ENCODE peak calls at places on chromosome 14, in nine cellular contexts. Q is mammary epithelial cell, O is heart left ventricle, Y is cardiac muscle cell, L is H9, R is adrenal gland, K is stomach, V is tibial nerve, A is endodermal cell. W is an unnamed sample.
A peak's percentile ranks its signal among the peaks of the same experiment; 100 is the strongest.

GRCh38 chr14:73245401-73246325 is 8.4 kb downstream of the PAPLN start:
- DNase-seq in O (peak; percentile 70), Q (peak; percentile 57), V (no peak), L (peak; percentile 71), A (peak; percentile 84), Y (peak; percentile 65), R (peak; percentile 31), K (peak; percentile 62), W (no peak)

GRCh38 chr14:71011479-71011878 is 104.2 kb downstream of the PCNX1 start:
- DNase-seq in R (no peak), L (no peak), V (no peak), O (no peak), Q (no peak), K (no peak), A (no peak), Y (peak; percentile 11), W (no peak)

GRCh38 chr14:102222751-102223150 is 82.2 kb downstream of the MOK start:
- DNase-seq in Y (no peak), Q (no peak), R (no peak), K (no peak), V (no peak), L (no peak), A (peak; percentile 29), O (no peak), W (no peak)

GRCh38 chr14:68784995-68785816 is 7.7 kb downstream of the ZFP36L1 start:
- DNase-seq in A (peak; percentile 43), L (no peak), O (peak; percentile 26), Q (peak; percentile 92), K (peak; percentile 27), Y (peak; percentile 74), R (peak; percentile 21), V (peak; percentile 7), W (no peak)

GRCh38 chr14:38761033-38761432 is 342.0 kb downstream of the SEC23A start:
- DNase-seq in K (no peak), Q (no peak), Y (no peak), A (no peak), V (no peak), R (no peak), O (no peak), L (no peak), W (no peak)

GRCh38 chr14:39268393-39268792 is 34.7 kb downstream of the MIA2 start:
- DNase-seq in Y (peak; percentile 22), Q (peak; percentile 24), A (no peak), K (no peak), L (no peak), R (no peak), O (no peak), V (no peak), W (no peak)

GRCh38 chr14:35512765-35513164 is 21.2 kb upstream of the INSM2 start:
- DNase-seq in V (no peak), R (no peak), L (no peak), K (no peak), Y (no peak), A (no peak), Q (no peak), O (no peak), W (no peak)

GRCh38 chr14:21825147-21825743 is 151.6 kb upstream of the OR4E1 start:
- DNase-seq in K (no peak), L (peak; percentile 69), V (no peak), A (peak; percentile 77), Q (peak; percentile 25), R (no peak), Y (peak; percentile 21), O (no peak), W (no peak)

GRCh38 chr14:91367173-91368171 is 50.1 kb downstream of the CCDC88C start:
- DNase-seq in L (no peak), Y (peak; percentile 49), Q (peak; percentile 95), V (no peak), O (no peak), A (no peak), R (no peak), K (peak; percentile 85), W (peak; percentile 65)

GRCh38 chr14:106842687-106843086 is 1316.3 kb downstream of the TMEM121 start:
- DNase-seq in L (no peak), V (no peak), Y (no peak), R (no peak), K (peak; percentile 46), O (no peak), Q (no peak), A (no peak), W (no peak)

GRCh38 chr14:106841701-106842100 is 1315.3 kb downstream of the TMEM121 start:
- DNase-seq in Y (no peak), O (no peak), L (no peak), V (no peak), K (no peak), R (peak; percentile 74), A (no peak), Q (peak; percentile 76), W (no peak)

GRCh38 chr14:106840258-106840657 is 1313.9 kb downstream of the TMEM121 start:
- DNase-seq in K (no peak), Y (no peak), V (no peak), A (no peak), L (no peak), R (no peak), Q (no peak), O (no peak), W (no peak)

GRCh38 chr14:106838991-106839769 is 1312.8 kb downstream of the TMEM121 start:
- DNase-seq in A (no peak), V (no peak), Q (no peak), R (no peak), Y (no peak), O (no peak), K (no peak), L (no peak), W (no peak)

GRCh38 chr14:106837870-106838269 is 1311.5 kb downstream of the TMEM121 start:
- DNase-seq in R (no peak), Y (no peak), V (no peak), L (no peak), K (no peak), A (no peak), Q (no peak), O (no peak), W (no peak)
- H3K9me3 ChIP-seq in R (no peaks in the 10 kb centered on the region), Y (no peaks in the 10 kb centered on the region), V (no peaks in the 10 kb centered on the region), L (peaks cover 90% of the 10 kb centered on the region), K (no peaks in the 10 kb centered on the region), A (peaks cover 88% of the 10 kb centered on the region), Q (peaks cover 4% of the 10 kb centered on the region), O (no peaks in the 10 kb centered on the region), W (no peaks in the 10 kb centered on the region)

DNA sequence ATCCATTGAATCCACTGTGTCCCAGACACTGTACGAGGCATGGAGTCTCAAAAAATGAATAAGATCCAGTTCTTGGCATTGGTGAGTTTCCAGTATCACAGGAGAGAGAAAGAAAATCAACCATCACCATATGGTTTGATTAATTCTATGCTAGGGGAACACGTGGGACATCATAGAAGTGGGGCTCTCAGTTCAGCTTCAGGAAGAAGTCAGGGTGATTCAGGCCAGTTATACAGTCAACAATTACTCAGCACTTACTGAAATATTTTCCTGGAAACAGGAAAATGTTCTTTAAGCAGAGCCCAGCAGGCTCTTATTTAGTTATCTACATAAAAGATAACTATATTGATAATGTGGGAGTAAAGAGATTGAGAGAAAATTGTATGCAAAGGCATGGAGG is 407.2 kb downstream of the NOVA1 start:
- DNase-seq in O (no peak), V (no peak), Q (no peak), K (no peak), R (no peak), Y (peak; percentile 14), L (no peak), A (no peak), W (no peak)
- H3K9me3 ChIP-seq in O (no peaks in the 10 kb centered on the region), V (no peaks in the 10 kb centered on the region), Q (peaks cover 5% of the 10 kb centered on the region), K (no peaks in the 10 kb centered on the region), R (no peaks in the 10 kb centered on the region), Y (no peaks in the 10 kb centered on the region), L (no peaks in the 10 kb centered on the region), A (no peaks in the 10 kb centered on the region), W (no peaks in the 10 kb centered on the region)

GRCh38 chr14:24741871-24742270 is 107.9 kb upstream of the GZMB start:
- DNase-seq in Y (peak; percentile 8), A (no peak), O (no peak), V (no peak), K (no peak), R (no peak), L (no peak), Q (peak; percentile 84), W (no peak)
- H3K9me3 ChIP-seq in Y (no peaks in the 10 kb centered on the region), A (no peaks in the 10 kb centered on the region), O (no peaks in the 10 kb centered on the region), V (no peaks in the 10 kb centered on the region), K (no peaks in the 10 kb centered on the region), R (no peaks in the 10 kb centered on the region), L (no peaks in the 10 kb centered on the region), Q (no peaks in the 10 kb centered on the region), W (no peaks in the 10 kb centered on the region)

DNA sequence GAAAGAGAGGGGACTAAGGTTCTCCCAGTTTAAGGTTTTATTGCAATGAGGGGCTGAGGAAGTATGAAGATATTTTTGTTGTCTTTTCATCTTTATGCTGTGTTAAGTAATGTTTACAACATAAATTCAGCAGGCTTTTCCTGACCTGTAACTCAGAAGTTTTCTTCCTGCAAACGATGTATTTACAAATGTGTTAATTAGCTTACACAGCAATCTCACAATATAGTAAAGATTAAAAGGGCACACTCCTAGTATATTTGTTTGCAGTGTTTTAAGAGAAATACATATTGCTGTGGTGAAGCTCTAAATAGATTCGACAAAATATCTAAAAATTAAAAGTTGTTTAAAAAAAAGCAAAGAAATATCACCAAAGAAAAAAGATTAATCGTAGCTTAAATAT is 55.7 kb downstream of the OR11H12 start:
- DNase-seq in R (no peak), V (no peak), O (no peak), Q (no peak), A (no peak), Y (no peak), L (no peak), K (no peak), W (no peak)
- H3K9me3 ChIP-seq in R (no peaks in the 10 kb centered on the region), V (no peaks in the 10 kb centered on the region), O (no peaks in the 10 kb centered on the region), Q (peaks cover 5% of the 10 kb centered on the region), A (peaks cover 55% of the 10 kb centered on the region), Y (peaks cover 7% of the 10 kb centered on the region), L (peaks cover 69% of the 10 kb centered on the region), K (peaks cover 23% of the 10 kb centered on the region), W (no peaks in the 10 kb centered on the region)

GRCh38 chr14:105987563-105987962 is 461.2 kb downstream of the TMEM121 start:
- DNase-seq in A (no peak), Y (no peak), K (no peak), V (no peak), R (no peak), Q (no peak), O (no peak), L (no peak), W (no peak)
- H3K9me3 ChIP-seq in A (peaks cover 35% of the 10 kb centered on the region), Y (no peaks in the 10 kb centered on the region), K (no peaks in the 10 kb centered on the region), V (no peaks in the 10 kb centered on the region), R (no peaks in the 10 kb centered on the region), Q (peaks cover 2% of the 10 kb centered on the region), O (no peaks in the 10 kb centered on the region), L (peaks cover 69% of the 10 kb centered on the region), W (no peaks in the 10 kb centered on the region)

DNA sequence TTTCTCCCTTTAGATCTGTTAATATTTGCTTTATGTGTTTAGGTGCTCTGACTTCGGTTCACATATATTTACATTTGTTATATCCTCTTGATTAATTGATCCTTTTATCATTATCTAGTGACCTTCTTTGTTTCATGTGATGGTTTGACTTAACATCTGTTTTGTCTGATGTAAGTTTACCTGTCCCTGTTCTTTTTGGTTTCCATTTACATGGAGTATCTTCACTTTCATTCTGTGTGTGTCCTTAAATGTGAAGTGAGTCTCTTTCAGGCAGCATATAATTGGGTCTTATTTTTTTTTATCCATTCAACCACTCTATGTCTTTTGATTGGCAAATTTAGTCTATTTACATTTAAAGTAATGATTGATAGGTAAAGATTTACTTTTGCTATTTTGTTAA is 24.2 kb downstream of the TRMT5 start:
- DNase-seq in A (no peak), R (no peak), O (no peak), Y (no peak), V (no peak), K (no peak), Q (no peak), L (no peak), W (no peak)
- H3K9me3 ChIP-seq in A (peaks cover 48% of the 10 kb centered on the region), R (peaks cover 12% of the 10 kb centered on the region), O (peaks cover 12% of the 10 kb centered on the region), Y (no peaks in the 10 kb centered on the region), V (no peaks in the 10 kb centered on the region), K (peaks cover 25% of the 10 kb centered on the region), Q (peaks cover 4% of the 10 kb centered on the region), L (no peaks in the 10 kb centered on the region), W (no peaks in the 10 kb centered on the region)

W was measured in T-helper 17 cell.